ENCODE peak calls at places on chromosomes 5 and 9, in eight cellular contexts. One of them, this sample, is unnamed.

GRCh38 chr5:35087971-35088370 is 40.2 kb upstream of the AGXT2 start:
- DNase-seq in HFF-Myc: no peak
- DNase-seq in Panc1: no peak
- DNase-seq in heart left ventricle: no peak
- DNase-seq in HFFc6: peak; percentile 73
- DNase-seq in epithelial cell of proximal tubule: peak; percentile 54
- DNase-seq in fibroblast of lung: peak; percentile 62
- DNase-seq in foreskin fibroblast: peak; percentile 70
- DNase-seq in this sample: no peak

GRCh38 chr5:154403776-154404387 is 41.9 kb upstream of the SAP30L start:
- DNase-seq in HFF-Myc: no peak
- DNase-seq in Panc1: no peak
- DNase-seq in heart left ventricle: no peak
- DNase-seq in HFFc6: peak; percentile 8
- DNase-seq in epithelial cell of proximal tubule: no peak
- DNase-seq in fibroblast of lung: no peak
- DNase-seq in foreskin fibroblast: peak; percentile 22
- DNase-seq in this sample: no peak

GRCh38 chr9:37037744-37038640 is 3.9 kb upstream of the PAX5 start:
- DNase-seq in HFF-Myc: no peak
- DNase-seq in Panc1: no peak
- DNase-seq in heart left ventricle: no peak
- DNase-seq in HFFc6: no peak
- DNase-seq in epithelial cell of proximal tubule: no peak
- DNase-seq in fibroblast of lung: peak; percentile 5
- DNase-seq in foreskin fibroblast: peak; percentile 27
- DNase-seq in this sample: no peak

GRCh38 chr5:94217745-94218144 is 400.7 kb downstream of the KIAA0825 start:
- DNase-seq in HFF-Myc: no peak
- DNase-seq in Panc1: no peak
- DNase-seq in heart left ventricle: no peak
- DNase-seq in HFFc6: no peak
- DNase-seq in epithelial cell of proximal tubule: no peak
- DNase-seq in fibroblast of lung: no peak
- DNase-seq in foreskin fibroblast: no peak
- DNase-seq in this sample: no peak

GRCh38 chr5:32543291-32543690 is 42.1 kb upstream of the SUB1 start:
- DNase-seq in HFF-Myc: no peak
- DNase-seq in Panc1: no peak
- DNase-seq in heart left ventricle: no peak
- DNase-seq in HFFc6: no peak
- DNase-seq in epithelial cell of proximal tubule: no peak
- DNase-seq in fibroblast of lung: peak; percentile 69
- DNase-seq in foreskin fibroblast: no peak
- DNase-seq in this sample: no peak

GRCh38 chr9:93366119-93366447 is 85.4 kb upstream of the FAM120A start:
- DNase-seq in HFF-Myc: no peak
- DNase-seq in Panc1: no peak
- DNase-seq in heart left ventricle: no peak
- DNase-seq in HFFc6: no peak
- DNase-seq in epithelial cell of proximal tubule: no peak
- DNase-seq in fibroblast of lung: no peak
- DNase-seq in foreskin fibroblast: no peak
- DNase-seq in this sample: no peak

GRCh38 chr5:9278925-9279603 is 266.8 kb downstream of the SEMA5A start:
- DNase-seq in HFF-Myc: no peak
- DNase-seq in Panc1: no peak
- DNase-seq in heart left ventricle: no peak
- DNase-seq in HFFc6: no peak
- DNase-seq in epithelial cell of proximal tubule: no peak
- DNase-seq in fibroblast of lung: no peak
- DNase-seq in foreskin fibroblast: no peak
- DNase-seq in this sample: no peak

GRCh38 chr5:160685695-160686094 is 166.3 kb downstream of the ATP10B start:
- DNase-seq in HFF-Myc: no peak
- DNase-seq in Panc1: no peak
- DNase-seq in heart left ventricle: no peak
- DNase-seq in HFFc6: no peak
- DNase-seq in epithelial cell of proximal tubule: no peak
- DNase-seq in fibroblast of lung: no peak
- DNase-seq in foreskin fibroblast: no peak
- DNase-seq in this sample: no peak

GRCh38 chr5:134427540-134428041 is 15.9 kb upstream of the CDKN2AIPNL start:
- DNase-seq in HFF-Myc: no peak
- DNase-seq in Panc1: no peak
- DNase-seq in heart left ventricle: no peak
- DNase-seq in HFFc6: no peak
- DNase-seq in epithelial cell of proximal tubule: no peak
- DNase-seq in fibroblast of lung: no peak
- DNase-seq in foreskin fibroblast: no peak
- DNase-seq in this sample: no peak

DNA sequence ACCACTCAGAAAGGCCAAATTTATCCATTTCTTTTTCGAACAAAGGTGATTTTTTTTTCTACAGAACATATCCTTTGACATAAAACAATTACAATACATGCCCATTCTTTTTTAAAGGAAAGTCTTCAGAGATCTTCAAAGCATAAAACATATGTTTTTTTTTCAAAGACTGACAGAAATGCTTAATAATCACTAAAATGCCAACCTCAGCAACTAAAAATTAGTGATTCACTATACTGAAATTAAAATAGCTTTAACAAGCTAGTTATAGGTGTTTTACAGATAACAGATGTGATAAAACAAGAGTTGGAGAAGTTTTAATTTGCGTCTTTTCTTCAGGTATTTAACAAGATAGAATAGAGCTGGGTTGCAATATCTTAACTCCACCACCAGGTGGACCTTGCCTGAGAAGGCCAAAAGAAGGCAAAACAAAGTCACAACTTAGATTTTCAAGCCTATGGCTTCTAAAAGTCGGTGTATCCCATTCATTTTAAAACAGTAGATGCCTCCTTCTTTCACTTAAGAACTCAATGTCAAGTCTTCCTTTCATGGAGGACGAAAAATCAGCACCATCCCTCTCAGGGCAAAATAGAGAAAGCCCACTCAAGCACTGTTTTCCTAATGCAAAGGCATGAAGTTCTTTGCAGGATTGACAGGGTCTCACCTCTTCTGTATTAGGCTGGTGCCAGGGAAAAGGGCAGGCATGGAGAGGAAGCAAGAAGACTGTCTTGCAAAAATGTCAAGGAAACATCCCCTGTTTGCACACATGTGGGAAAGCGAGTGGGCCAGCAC is 31.1 kb upstream of the CPLX2 start:
- DNase-seq in HFF-Myc: no peak
- DNase-seq in Panc1: no peak
- DNase-seq in heart left ventricle: no peak
- DNase-seq in HFFc6: peak; percentile 27
- DNase-seq in epithelial cell of proximal tubule: no peak
- DNase-seq in fibroblast of lung: peak; percentile 12
- DNase-seq in foreskin fibroblast: peak; percentile 65
- DNase-seq in this sample: no peak
- TF ChIP-seq CTCF in HFF-Myc: peak; percentile 54
- TF ChIP-seq CTCF in Panc1: no peak
- TF ChIP-seq CTCF in heart left ventricle: peak; percentile 56
- TF ChIP-seq CTCF in HFFc6: peak; percentile 91
- TF ChIP-seq CTCF in epithelial cell of proximal tubule: peak; percentile 52
- TF ChIP-seq CTCF in fibroblast of lung: peak; percentile 72
- TF ChIP-seq CTCF in foreskin fibroblast: peak; percentile 56
- TF ChIP-seq CTCF in this sample: peak; percentile 50

DNA sequence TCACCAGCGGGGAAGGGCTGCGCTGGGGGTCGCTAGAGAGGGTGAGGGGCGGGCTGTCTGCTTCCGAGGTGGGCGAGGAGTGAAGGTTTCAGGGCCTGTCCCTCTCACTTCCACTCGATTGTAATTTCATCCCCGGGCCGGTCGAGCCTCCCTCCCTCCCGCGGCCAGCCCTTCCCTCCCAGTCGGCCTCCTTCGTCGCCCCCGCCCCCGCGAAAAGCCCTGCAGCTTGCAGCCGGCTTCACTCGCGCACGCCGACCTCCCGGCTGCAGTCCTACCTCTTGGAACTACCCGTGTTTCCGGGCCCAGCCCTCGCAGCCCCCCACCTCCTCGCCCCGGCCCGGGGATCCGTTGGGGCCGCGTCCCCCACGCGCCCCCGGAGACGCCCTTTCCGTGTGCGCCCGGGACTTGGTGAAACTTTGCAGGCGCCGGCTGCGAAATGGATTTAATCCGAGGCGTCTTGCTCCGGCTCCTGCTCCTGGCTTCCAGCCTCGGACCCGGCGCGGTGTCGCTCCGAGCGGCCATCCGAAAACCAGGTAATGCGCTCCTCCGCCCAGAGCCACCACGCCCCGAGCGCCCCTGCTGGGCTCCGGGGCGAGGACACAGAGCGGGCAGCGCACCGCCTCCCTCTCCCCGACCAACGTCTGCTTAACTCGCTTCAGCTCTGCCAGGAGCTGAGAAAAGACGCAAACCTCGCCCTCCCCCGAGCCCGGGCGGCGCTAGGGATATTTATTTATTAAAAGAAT is at the start of gene EGFLAM:
- DNase-seq in HFF-Myc: no peak
- DNase-seq in Panc1: no peak
- DNase-seq in heart left ventricle: peak; percentile 48
- DNase-seq in HFFc6: no peak
- DNase-seq in epithelial cell of proximal tubule: no peak
- DNase-seq in fibroblast of lung: peak; percentile 6
- DNase-seq in foreskin fibroblast: peak; percentile 60
- DNase-seq in this sample: no peak
- TF ChIP-seq CTCF in HFF-Myc: peak; percentile 12
- TF ChIP-seq CTCF in Panc1: peak; percentile 37
- TF ChIP-seq CTCF in heart left ventricle: no peak
- TF ChIP-seq CTCF in HFFc6: no peak
- TF ChIP-seq CTCF in epithelial cell of proximal tubule: peak; percentile 31
- TF ChIP-seq CTCF in fibroblast of lung: no peak
- TF ChIP-seq CTCF in foreskin fibroblast: no peak
- TF ChIP-seq CTCF in this sample: no peak

GRCh38 chr9:127457191-127457878 is 6.0 kb downstream of the LRSAM1 start:
- DNase-seq in HFF-Myc: no peak
- DNase-seq in Panc1: no peak
- DNase-seq in heart left ventricle: no peak
- DNase-seq in HFFc6: no peak
- DNase-seq in epithelial cell of proximal tubule: no peak
- DNase-seq in fibroblast of lung: no peak
- DNase-seq in foreskin fibroblast: no peak
- DNase-seq in this sample: no peak

GRCh38 chr9:127452481-127453092 is 1.3 kb downstream of the LRSAM1 start:
- DNase-seq in HFF-Myc: peak; percentile 22
- DNase-seq in Panc1: no peak
- DNase-seq in heart left ventricle: peak; percentile 90
- DNase-seq in HFFc6: peak; percentile 42
- DNase-seq in epithelial cell of proximal tubule: no peak
- DNase-seq in fibroblast of lung: peak; percentile 45
- DNase-seq in foreskin fibroblast: peak; percentile 26
- DNase-seq in this sample: no peak

GRCh38 chr9:127458921-127459320 is 7.6 kb downstream of the LRSAM1 start:
- DNase-seq in HFF-Myc: no peak
- DNase-seq in Panc1: no peak
- DNase-seq in heart left ventricle: peak; percentile 81
- DNase-seq in HFFc6: no peak
- DNase-seq in epithelial cell of proximal tubule: no peak
- DNase-seq in fibroblast of lung: no peak
- DNase-seq in foreskin fibroblast: no peak
- DNase-seq in this sample: no peak

GRCh38 chr9:127451681-127452480 is 571 bp downstream of the LRSAM1 start:
- DNase-seq in HFF-Myc: peak; percentile 26
- DNase-seq in Panc1: no peak
- DNase-seq in heart left ventricle: peak; percentile 62
- DNase-seq in HFFc6: peak; percentile 55
- DNase-seq in epithelial cell of proximal tubule: no peak
- DNase-seq in fibroblast of lung: peak; percentile 49
- DNase-seq in foreskin fibroblast: peak; percentile 69
- DNase-seq in this sample: no peak

DNA sequence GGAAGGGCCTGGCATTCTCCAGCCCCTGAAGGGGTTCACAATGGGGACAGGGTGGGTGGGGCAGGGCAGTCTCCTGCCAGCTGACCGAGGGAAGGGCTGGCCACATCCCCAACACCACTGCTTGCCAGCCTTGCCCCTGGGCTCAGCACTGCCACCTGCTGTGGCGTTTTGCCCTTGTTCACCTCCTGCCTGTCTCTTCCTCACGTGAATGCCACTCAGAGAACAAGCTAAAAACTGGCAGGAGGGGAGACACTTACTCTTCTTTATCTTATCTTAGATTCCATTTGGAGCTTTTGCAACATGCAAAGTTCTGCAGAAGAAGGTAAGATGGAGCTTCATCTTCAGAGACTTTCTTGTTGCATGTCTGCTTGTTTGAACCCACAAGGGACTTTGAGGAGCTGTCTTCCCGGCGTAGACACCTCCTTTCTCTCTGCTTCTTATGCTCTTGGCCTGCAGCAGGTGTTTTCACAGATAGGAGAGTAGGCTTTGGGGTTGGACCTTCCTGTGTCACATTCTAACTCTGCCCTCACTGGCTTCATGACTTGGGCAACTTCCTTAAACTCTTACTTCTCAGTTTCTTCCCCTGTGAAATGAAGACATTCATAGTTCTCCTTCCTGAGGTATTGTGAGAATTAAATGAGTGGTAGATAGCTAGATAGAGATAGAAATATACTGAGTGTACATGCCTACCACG is 4.1 kb downstream of the LRSAM1 start:
- DNase-seq in HFF-Myc: no peak
- DNase-seq in Panc1: no peak
- DNase-seq in heart left ventricle: peak; percentile 59
- DNase-seq in HFFc6: no peak
- DNase-seq in epithelial cell of proximal tubule: no peak
- DNase-seq in fibroblast of lung: no peak
- DNase-seq in foreskin fibroblast: peak; percentile 37
- DNase-seq in this sample: no peak
- TF ChIP-seq CTCF in HFF-Myc: peak; percentile 23
- TF ChIP-seq CTCF in Panc1: no peak
- TF ChIP-seq CTCF in heart left ventricle: peak; percentile 13
- TF ChIP-seq CTCF in HFFc6: peak; percentile 67
- TF ChIP-seq CTCF in epithelial cell of proximal tubule: peak; percentile 50
- TF ChIP-seq CTCF in fibroblast of lung: no peak
- TF ChIP-seq CTCF in foreskin fibroblast: peak; percentile 14
- TF ChIP-seq CTCF in this sample: peak; percentile 15

GRCh38 chr9:124776613-124776951 is 351 bp upstream of the OLFML2A start:
- DNase-seq in HFF-Myc: no peak
- DNase-seq in Panc1: no peak
- DNase-seq in heart left ventricle: no peak
- DNase-seq in HFFc6: no peak
- DNase-seq in epithelial cell of proximal tubule: no peak
- DNase-seq in fibroblast of lung: no peak
- DNase-seq in foreskin fibroblast: no peak
- DNase-seq in this sample: no peak

GRCh38 chr9:124774131-124774978 is 2.6 kb upstream of the OLFML2A start:
- DNase-seq in HFF-Myc: peak; percentile 70
- DNase-seq in Panc1: peak; percentile 63
- DNase-seq in heart left ventricle: peak; percentile 84
- DNase-seq in HFFc6: peak; percentile 44
- DNase-seq in epithelial cell of proximal tubule: no peak
- DNase-seq in fibroblast of lung: peak; percentile 57
- DNase-seq in foreskin fibroblast: peak; percentile 86
- DNase-seq in this sample: no peak

GRCh38 chr9:124778575-124779367 is 1.8 kb downstream of the OLFML2A start:
- DNase-seq in HFF-Myc: no peak
- DNase-seq in Panc1: no peak
- DNase-seq in heart left ventricle: no peak
- DNase-seq in HFFc6: no peak
- DNase-seq in epithelial cell of proximal tubule: no peak
- DNase-seq in fibroblast of lung: no peak
- DNase-seq in foreskin fibroblast: no peak
- DNase-seq in this sample: no peak

GRCh38 chr9:124779368-124780059 is 2.6 kb downstream of the OLFML2A start:
- DNase-seq in HFF-Myc: peak; percentile 92
- DNase-seq in Panc1: no peak
- DNase-seq in heart left ventricle: no peak
- DNase-seq in HFFc6: peak; percentile 76
- DNase-seq in epithelial cell of proximal tubule: no peak
- DNase-seq in fibroblast of lung: peak; percentile 97
- DNase-seq in foreskin fibroblast: peak; percentile 92
- DNase-seq in this sample: peak; percentile 85

GRCh38 chr9:124776952-124777645 is at the start of gene OLFML2A:
- DNase-seq in HFF-Myc: no peak
- DNase-seq in Panc1: no peak
- DNase-seq in heart left ventricle: peak; percentile 58
- DNase-seq in HFFc6: no peak
- DNase-seq in epithelial cell of proximal tubule: no peak
- DNase-seq in fibroblast of lung: no peak
- DNase-seq in foreskin fibroblast: peak; percentile 62
- DNase-seq in this sample: no peak
- TF ChIP-seq CTCF in HFF-Myc: peak; percentile 35
- TF ChIP-seq CTCF in Panc1: peak; percentile 74
- TF ChIP-seq CTCF in heart left ventricle: peak; percentile 35
- TF ChIP-seq CTCF in HFFc6: peak; percentile 75
- TF ChIP-seq CTCF in epithelial cell of proximal tubule: peak; percentile 32
- TF ChIP-seq CTCF in fibroblast of lung: peak; percentile 21
- TF ChIP-seq CTCF in foreskin fibroblast: peak; percentile 6
- TF ChIP-seq CTCF in this sample: peak; percentile 2

This sample was measured in AG09319.